ENCODE peak calls at places on chromosome 13, in seven cellular contexts. B is activated CD8-positive, alpha-beta memory T cell treated with anti-CD3 and anti-CD28 coated beads for 1 hour; G is stimulated activated CD8-positive, alpha-beta memory T cell treated with anti-CD3 and anti-CD28 coated beads, Interleukin-4, amount 100 ng/mL, for 1 hour; X is fibroblast of the aortic adventitia; H is naive thymus-derived CD8-positive, alpha-beta T cell; S is astrocyte of the spinal cord; A is NCI-H524. Y is an unnamed sample.

GRCh38 chr13:51805925-51806324 is 2.0 kb upstream of the DHRS12 start:
- DNase-seq in B (no peak), G (no peak), X (no peak), H (no peak), S (no peak), A (no peak), Y (no peak)

GRCh38 chr13:29936051-29936813 is 85.8 kb upstream of the UBL3 start:
- DNase-seq in B (no peak), G (no peak), X (no peak), H (peak), S (no peak), A (no peak), Y (no peak)

GRCh38 chr13:103349664-103350063 is 283.4 kb upstream of the SLC10A2 start:
- DNase-seq in B (no peak), G (no peak), X (no peak), H (no peak), S (no peak), A (no peak), Y (no peak)

GRCh38 chr13:75934889-75935288 is 298.8 kb downstream of the LMO7 start:
- DNase-seq in B (no peak), G (no peak), X (peak), H (no peak), S (peak), A (no peak), Y (no peak)

GRCh38 chr13:33129094-33129832 is 113.0 kb downstream of the KL start:
- DNase-seq in B (no peak), G (no peak), X (no peak), H (no peak), S (no peak), A (no peak), Y (no peak)

GRCh38 chr13:111860161-111860560 is 206.8 kb upstream of the SOX1 start:
- DNase-seq in B (no peak), G (no peak), X (no peak), H (no peak), S (no peak), A (no peak), Y (no peak)

GRCh38 chr13:106151056-106151699 is 384.3 kb downstream of the EFNB2 start:
- DNase-seq in B (no peak), G (no peak), X (peak), H (no peak), S (peak), A (no peak), Y (peak)

GRCh38 chr13:60351326-60351725 is 45.7 kb upstream of the TDRD3 start:
- DNase-seq in B (no peak), G (no peak), X (peak), H (no peak), S (peak), A (peak), Y (no peak)

GRCh38 chr13:114115796-114116195 is 16.6 kb downstream of the RASA3 start:
- DNase-seq in B (no peak), G (no peak), X (no peak), H (no peak), S (no peak), A (no peak), Y (no peak)

GRCh38 chr13:44894001-44894770 is 95.1 kb downstream of the NUFIP1 start:
- DNase-seq in B (no peak), G (no peak), X (no peak), H (no peak), S (no peak), A (no peak), Y (no peak)

GRCh38 chr13:114077121-114077937 is 55.1 kb downstream of the RASA3 start:
- DNase-seq in B (no peak), G (no peak), X (no peak), H (no peak), S (no peak), A (no peak), Y (no peak)